ENCODE peak calls at places on chromosomes 1 and 21, in five cellular contexts. Q is amygdala, G is Ammon's horn, W is head of caudate nucleus, N is psoas muscle. E is an unnamed sample.

GRCh38 chr1:85708826-85709222 is 591 bp upstream of the ZNHIT6 start:
- DNase-seq in N (no peak), G (no peak), Q (no peak), W (no peak), E (no peak)

GRCh38 chr21:23725576-23725975 is 1881.7 kb downstream of the MRPL39 start:
- DNase-seq in W (no peak), Q (no peak), N (no peak), G (no peak), E (no peak)

GRCh38 chr1:117857434-117857833 is 72.0 kb downstream of the GDAP2 start:
- DNase-seq in W (no peak), N (no peak), G (no peak), Q (no peak), E (no peak)

GRCh38 chr21:33964706-33965325 is 49.2 kb upstream of the ATP5PO start:
- DNase-seq in G (no peak), N (no peak), W (peak; percentile 2), Q (no peak), E (peak; percentile 42)

GRCh38 chr1:71666609-71667008 is 585.8 kb upstream of the ZRANB2 start:
- DNase-seq in W (no peak), Q (no peak), G (no peak), N (no peak), E (no peak)

GRCh38 chr1:205849619-205850355 is at the start of gene PM20D1:
- DNase-seq in W (no peak), G (peak; percentile 94), N (peak; percentile 65), Q (peak; percentile 69), E (no peak)

GRCh38 chr1:225882008-225882698 is at the start of gene TMEM63A:
- DNase-seq in G (peak; percentile 89), Q (peak; percentile 63), W (peak; percentile 92), N (peak; percentile 94), E (peak; percentile 86)

GRCh38 chr1:175765293-175765692 is 21.9 kb upstream of the TNR start:
- DNase-seq in N (no peak), G (no peak), Q (no peak), W (no peak), E (no peak)

GRCh38 chr1:109425902-109426277 is 358 bp downstream of the PSMA5 start:
- DNase-seq in N (peak; percentile 58), W (no peak), G (no peak), Q (peak; percentile 51), E (peak; percentile 77)

GRCh38 chr1:23977187-23977853 is 2.8 kb downstream of the SRSF10 start:
- DNase-seq in Q (no peak), N (no peak), W (no peak), G (no peak), E (no peak)

GRCh38 chr1:226708342-226708780 is 30.7 kb downstream of the ITPKB start:
- DNase-seq in N (no peak), G (no peak), Q (no peak), W (no peak), E (peak; percentile 91)

GRCh38 chr1:44103270-44104131 is 15.1 kb upstream of the KLF17 start:
- DNase-seq in Q (no peak), W (no peak), N (no peak), G (no peak), E (no peak)

GRCh38 chr1:41882068-41882477 is 36.6 kb downstream of the HIVEP3 start:
- DNase-seq in N (no peak), W (no peak), Q (no peak), G (no peak), E (no peak)

GRCh38 chr21:41768371-41769042 is 1.7 kb upstream of the RIPK4 start:
- DNase-seq in W (no peak), G (no peak), Q (no peak), N (no peak), E (peak; percentile 86)

GRCh38 chr1:7177021-7177420 is 391.8 kb downstream of the CAMTA1 start:
- DNase-seq in W (peak; percentile 12), G (no peak), N (no peak), Q (no peak), E (no peak)

GRCh38 chr21:44969066-44969649 is 29.3 kb downstream of the SLX9 start:
- DNase-seq in N (no peak), Q (no peak), G (no peak), W (no peak), E (no peak)

GRCh38 chr1:170666661-170667060 is 2.7 kb downstream of the PRRX1 start:
- DNase-seq in W (no peak), Q (no peak), G (no peak), N (peak; percentile 40), E (no peak)

GRCh38 chr1:176837708-176838107 is 326.8 kb downstream of the ASTN1 start:
- DNase-seq in W (no peak), Q (no peak), N (no peak), G (no peak), E (no peak)

GRCh38 chr1:26531651-26532131 is 2.1 kb downstream of the RPS6KA1 start:
- DNase-seq in N (no peak), Q (no peak), G (no peak), W (no peak), E (no peak)

GRCh38 chr1:116514708-116515525 is 55.9 kb downstream of the CD58 start:
- DNase-seq in G (no peak), N (no peak), Q (no peak), W (no peak), E (no peak)

GRCh38 chr1:87279966-87280535 is 48.6 kb upstream of the LMO4 start:
- DNase-seq in W (no peak), Q (no peak), G (no peak), N (no peak), E (no peak)

GRCh38 chr1:202961220-202961880 is 3.2 kb upstream of the ADIPOR1 start:
- DNase-seq in N (peak; percentile 41), W (no peak), Q (no peak), G (no peak), E (no peak)

GRCh38 chr1:111719561-111720239 is 19.5 kb downstream of the INKA2 start:
- DNase-seq in Q (no peak), W (no peak), N (no peak), G (no peak), E (no peak)

GRCh38 chr1:178716111-178716510 is 8.9 kb upstream of the RALGPS2 start:
- DNase-seq in N (no peak), G (no peak), Q (no peak), W (no peak), E (no peak)

GRCh38 chr1:244191581-244191980 is 140.5 kb downstream of the ZBTB18 start:
- DNase-seq in W (no peak), Q (no peak), N (no peak), G (no peak), E (no peak)

GRCh38 chr1:237470712-237471310 is 419.9 kb downstream of the ZP4 start:
- DNase-seq in W (no peak), G (no peak), N (no peak), Q (no peak), E (no peak)

GRCh38 chr21:43665879-43666278 is 6.5 kb downstream of the RRP1B start:
- DNase-seq in Q (no peak), W (no peak), G (no peak), N (no peak), E (no peak)

E was measured in EL.